ENCODE peak calls at places on chromosome 10, in eight cellular contexts. X is upper lobe of right lung; N is right atrium auricular region; R is fibroblast of lung; S is hepatocyte; C is colonic mucosa; O is CD8-positive, alpha-beta T cell; D is HFF-Myc. P is an unnamed sample.

GRCh38 chr10:18233775-18234174 is 93.6 kb downstream of the CACNB2 start:
- DNase-seq in O (no peak), S (peak), R (no peak), N (no peak), C (no peak), D (no peak), X (no peak), P (no peak)

GRCh38 chr10:86972613-86973380 is 4.5 kb downstream of the ADIRF start:
- DNase-seq in O (no peak), C (no peak), N (no peak), S (no peak), R (no peak), D (no peak), X (no peak), P (no peak)

GRCh38 chr10:85614981-85615380 is 751.6 kb downstream of the GRID1 start:
- DNase-seq in R (no peak), O (no peak), X (no peak), N (peak), S (no peak), C (no peak), D (no peak), P (no peak)

GRCh38 chr10:129161184-129161583 is 305.9 kb upstream of the MGMT start:
- DNase-seq in X (no peak), D (no peak), C (no peak), O (no peak), S (peak), R (peak), N (no peak), P (no peak)

GRCh38 chr10:24793648-24794379 is 70.1 kb upstream of the ARHGAP21 start:
- DNase-seq in D (no peak), N (no peak), X (no peak), C (peak), S (no peak), O (no peak), R (peak), P (no peak)

GRCh38 chr10:97179731-97180366 is 5.9 kb downstream of the SLIT1 start:
- DNase-seq in S (peak), O (no peak), C (no peak), X (peak), R (no peak), N (no peak), D (no peak), P (no peak)

GRCh38 chr10:106311590-106311989 is 852.9 kb downstream of the SORCS1 start:
- DNase-seq in O (no peak), S (no peak), N (no peak), X (no peak), R (no peak), D (no peak), C (no peak), P (no peak)

GRCh38 chr10:74113546-74113945 is 37.1 kb downstream of the AP3M1 start:
- DNase-seq in N (no peak), X (no peak), O (no peak), R (no peak), C (no peak), D (no peak), S (no peak), P (no peak)

GRCh38 chr10:69486922-69487730 is 35.9 kb downstream of the TSPAN15 start:
- DNase-seq in O (no peak), C (no peak), X (no peak), N (no peak), D (no peak), S (no peak), R (no peak), P (no peak)

GRCh38 chr10:109762556-109762955 is 160.8 kb downstream of the XPNPEP1 start:
- DNase-seq in X (no peak), R (no peak), O (no peak), N (no peak), D (no peak), S (no peak), C (no peak), P (no peak)

GRCh38 chr10:86333813-86334514 is 32.6 kb downstream of the GRID1 start:
- DNase-seq in D (no peak), X (no peak), R (no peak), C (no peak), N (no peak), S (no peak), O (no peak), P (no peak)

GRCh38 chr10:21516270-21517131 is 9.0 kb downstream of the SKIDA1 start:
- DNase-seq in S (peak), C (peak), D (no peak), N (no peak), X (peak), O (peak), R (peak), P (peak)

GRCh38 chr10:121368347-121369025 is 229.8 kb downstream of the FGFR2 start:
- DNase-seq in S (peak), N (no peak), O (no peak), R (no peak), C (no peak), D (no peak), X (no peak), P (no peak)

GRCh38 chr10:34861293-34862004 is 46.4 kb upstream of the PARD3 start:
- DNase-seq in X (no peak), S (peak), C (peak), D (no peak), O (no peak), N (no peak), R (peak), P (no peak)

GRCh38 chr10:94103902-94104301 is 110.2 kb downstream of the PLCE1 start:
- DNase-seq in O (no peak), R (peak), S (peak), X (no peak), N (no peak), D (peak), C (no peak), P (no peak)

GRCh38 chr10:52615349-52615748 is 157.2 kb downstream of the MBL2 start:
- DNase-seq in R (no peak), S (no peak), O (no peak), D (no peak), N (no peak), C (no peak), X (no peak), P (no peak)

DNA sequence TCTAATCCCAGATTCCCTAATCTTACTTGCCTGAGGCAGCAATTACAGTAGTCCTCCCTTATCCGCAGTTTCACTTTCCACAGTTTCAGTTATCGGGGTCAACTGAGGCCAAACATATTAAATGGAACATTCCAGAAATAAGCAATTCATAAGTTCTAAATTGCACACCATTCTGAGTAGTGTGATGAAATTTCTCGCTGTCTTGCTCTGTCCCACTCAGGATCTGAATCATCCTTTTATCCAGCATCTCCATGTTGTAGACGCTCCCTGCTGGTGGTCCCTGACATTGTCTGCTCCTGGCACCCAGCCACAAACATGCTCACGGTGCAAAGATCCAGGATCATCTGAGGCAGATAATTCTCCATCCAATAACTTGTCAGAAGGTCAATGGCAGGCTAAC is 128.7 kb upstream of the CXCL12 start:
- DNase-seq in S (no peak), C (no peak), N (no peak), D (no peak), R (peak), O (no peak), X (no peak), P (no peak)
- TF ChIP-seq CTCF in S (no peak), C (no peak), N (peak), D (peak), R (no peak), O (no peak), X (no peak), P (no peak)

GRCh38 chr10:61271127-61271780 is 181.9 kb downstream of the TMEM26 start:
- DNase-seq in X (no peak), R (peak), D (peak), O (no peak), S (peak), C (no peak), N (no peak), P (no peak)
- TF ChIP-seq CTCF in X (peak), R (peak), D (peak), O (no peak), S (peak), C (no peak), N (no peak), P (no peak)

DNA sequence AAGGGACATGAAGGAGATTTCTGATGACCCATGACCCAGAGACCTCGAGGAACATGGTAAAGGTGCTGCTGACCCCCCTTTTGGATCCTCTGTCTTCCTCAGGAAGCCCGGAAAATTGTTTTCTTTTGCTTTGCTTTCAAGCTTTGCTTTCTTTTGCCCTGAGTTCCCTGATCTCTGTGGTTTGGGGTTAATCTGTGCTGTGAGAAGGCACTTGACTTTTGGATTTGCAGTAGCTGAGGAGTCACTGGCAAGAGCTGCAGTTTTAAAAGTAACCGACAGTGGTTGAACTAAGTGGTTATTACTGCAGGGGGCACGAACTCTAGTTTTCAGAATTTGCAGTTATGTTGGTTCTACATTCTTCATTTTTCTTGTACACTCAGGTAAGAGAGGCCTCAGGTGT is 53.0 kb downstream of the PDZD8 start:
- DNase-seq in O (no peak), S (no peak), D (no peak), X (no peak), R (no peak), N (no peak), C (no peak), P (no peak)
- TF ChIP-seq CTCF in O (no peak), S (no peak), D (no peak), X (no peak), R (no peak), N (no peak), C (no peak), P (no peak)

DNA sequence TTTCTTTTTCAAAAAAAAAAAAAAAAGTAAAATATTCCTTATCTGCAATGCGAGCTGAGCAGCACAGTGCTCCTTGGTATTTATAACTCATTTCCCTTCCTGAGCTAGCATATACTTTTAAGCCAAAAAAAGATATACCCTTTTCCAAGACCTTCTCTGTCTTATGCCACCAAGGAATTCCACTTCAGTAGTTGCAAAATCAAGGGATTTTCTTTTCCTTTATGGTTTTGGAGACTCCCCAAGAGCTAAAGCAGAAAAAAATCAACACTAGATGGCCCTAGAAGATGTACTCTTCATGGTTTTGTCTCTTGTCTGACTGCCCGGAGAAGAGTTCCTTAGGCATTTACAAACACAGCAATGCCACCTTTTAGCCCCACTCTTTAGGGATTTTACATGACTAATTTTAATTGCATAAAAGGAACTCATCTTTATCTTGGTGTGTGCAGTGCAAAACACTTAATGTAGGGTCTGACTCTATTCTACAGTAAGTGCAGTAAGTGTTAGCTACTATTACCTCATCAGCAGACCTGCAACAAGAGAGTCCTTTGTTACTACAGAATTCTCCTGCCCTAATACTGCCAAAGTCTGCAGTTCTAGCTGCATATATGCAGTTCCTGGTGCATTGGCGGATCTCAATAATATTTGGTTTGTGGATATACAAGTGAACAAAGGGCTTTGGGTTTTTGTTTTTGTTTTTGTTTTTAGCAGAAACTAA is 443.3 kb downstream of the GFRA1 start:
- DNase-seq in X (no peak), S (peak), R (peak), D (no peak), C (no peak), N (no peak), O (no peak), P (no peak)
- TF ChIP-seq CTCF in X (peak), S (peak), R (peak), D (peak), C (no peak), N (peak), O (no peak), P (no peak)

GRCh38 chr10:89206402-89207180 is 526 bp downstream of the CH25H start:
- DNase-seq in X (peak), C (peak), S (no peak), R (peak), D (no peak), N (peak), O (peak), P (peak)
- TF ChIP-seq CTCF in X (no peak), C (no peak), S (no peak), R (no peak), D (no peak), N (no peak), O (no peak), P (no peak)

DNA sequence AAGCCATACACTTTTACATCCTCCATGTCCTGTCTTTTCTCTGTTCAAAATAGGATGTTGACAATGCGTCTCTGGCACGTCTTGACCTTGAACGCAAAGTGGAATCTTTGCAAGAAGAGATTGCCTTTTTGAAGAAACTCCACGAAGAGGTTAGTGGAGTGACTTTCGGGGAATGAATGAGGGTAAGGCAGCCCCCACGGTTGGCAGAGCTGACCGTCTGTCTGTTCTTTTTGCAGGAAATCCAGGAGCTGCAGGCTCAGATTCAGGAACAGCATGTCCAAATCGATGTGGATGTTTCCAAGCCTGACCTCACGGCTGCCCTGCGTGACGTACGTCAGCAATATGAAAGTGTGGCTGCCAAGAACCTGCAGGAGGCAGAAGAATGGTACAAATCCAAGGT is 5.5 kb downstream of the VIM start:
- DNase-seq in D (no peak), N (peak), X (no peak), O (no peak), C (peak), S (no peak), R (no peak), P (no peak)
- TF ChIP-seq CTCF in D (no peak), N (no peak), X (no peak), O (no peak), C (no peak), S (no peak), R (no peak), P (no peak)

GRCh38 chr10:43196981-43197833 is 59.0 kb downstream of the CSGALNACT2 start:
- DNase-seq in X (peak), O (no peak), N (peak), D (no peak), R (no peak), C (no peak), S (no peak), P (no peak)
- TF ChIP-seq CTCF in X (no peak), O (no peak), N (no peak), D (no peak), R (no peak), C (no peak), S (no peak), P (no peak)

DNA sequence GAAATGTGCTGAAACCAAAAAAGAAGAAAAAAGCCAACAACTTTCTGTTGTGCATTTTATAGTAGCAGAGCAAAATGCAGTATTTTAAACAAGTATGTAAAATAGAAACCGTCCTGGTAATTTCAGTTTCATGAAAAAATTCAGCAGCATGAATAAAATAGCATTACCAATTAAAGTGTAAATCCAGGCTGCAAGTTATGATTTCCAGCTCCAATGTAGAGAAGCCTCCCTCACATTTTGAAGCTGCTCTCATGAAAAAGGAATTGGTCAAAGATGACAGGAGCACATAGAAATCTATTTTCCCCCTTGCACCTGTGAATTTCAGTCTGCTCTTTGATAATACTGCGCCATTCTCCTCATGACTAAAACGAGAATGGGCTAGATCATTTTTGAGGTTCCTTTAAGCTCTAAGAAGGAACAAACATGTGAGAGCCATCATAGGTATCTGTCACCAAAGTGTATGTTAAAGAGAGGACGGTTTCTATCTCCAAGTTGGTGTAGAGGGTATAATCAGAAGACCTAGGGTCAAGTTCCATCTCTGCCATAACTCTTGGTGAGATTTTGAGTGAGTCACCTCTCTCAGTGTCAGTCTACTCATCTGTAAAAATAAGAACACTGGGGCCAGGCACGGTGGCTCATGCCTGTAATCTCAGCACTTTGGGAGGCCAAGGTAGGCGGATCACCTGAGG is 107.5 kb downstream of the MTPAP start:
- DNase-seq in X (no peak), N (no peak), R (no peak), D (no peak), C (no peak), S (no peak), O (no peak), P (no peak)
- TF ChIP-seq CTCF in X (no peak), N (peak), R (no peak), D (no peak), C (no peak), S (no peak), O (no peak), P (no peak)

GRCh38 chr10:127992376-127992775 is 85.5 kb downstream of the PTPRE start:
- DNase-seq in N (no peak), C (no peak), X (peak), O (no peak), R (no peak), D (no peak), S (no peak), P (no peak)
- TF ChIP-seq CTCF in N (no peak), C (no peak), X (no peak), O (no peak), R (no peak), D (no peak), S (no peak), P (no peak)

GRCh38 chr10:133123746-133124356 is 36.1 kb downstream of the ADGRA1 start:
- DNase-seq in N (no peak), D (no peak), R (no peak), S (no peak), O (no peak), C (no peak), X (no peak), P (no peak)

GRCh38 chr10:133126431-133127290 is 33.4 kb upstream of the KNDC1 start:
- DNase-seq in O (no peak), R (no peak), C (no peak), N (no peak), S (no peak), X (peak), D (no peak), P (no peak)

GRCh38 chr10:133125901-133126300 is 34.1 kb upstream of the KNDC1 start:
- DNase-seq in R (no peak), N (no peak), C (no peak), O (no peak), D (no peak), X (peak), S (no peak), P (no peak)

GRCh38 chr10:133123050-133123745 is 35.5 kb downstream of the ADGRA1 start:
- DNase-seq in S (no peak), R (no peak), N (no peak), D (no peak), O (no peak), X (no peak), C (no peak), P (no peak)

GRCh38 chr10:133124357-133125211 is 35.4 kb upstream of the KNDC1 start:
- DNase-seq in X (peak), C (no peak), S (peak), N (no peak), D (no peak), O (no peak), R (no peak), P (no peak)
- TF ChIP-seq CTCF in X (peak), C (peak), S (peak), N (peak), D (peak), O (no peak), R (peak), P (no peak)

P was measured in CD4-positive, alpha-beta T cell.